ENCODE peak calls at places on chromosome 11, in five cellular contexts. I is effector memory CD4-positive, alpha-beta T cell; L is heart right ventricle; W is CD4-positive, alpha-beta T cell; U is astrocyte. Y is an unnamed sample.
A peak's percentile ranks its signal among the peaks of the same experiment; 100 is the strongest.

GRCh38 chr11:17720796-17721171 is 1.4 kb downstream of the MYOD1 start:
- DNase-seq in I (no peak), L (no peak), W (no peak), U (no peak), Y (no peak)

GRCh38 chr11:43101113-43101512 is 210.7 kb upstream of the API5 start:
- DNase-seq in I (no peak), L (no peak), W (no peak), U (no peak), Y (no peak)

GRCh38 chr11:124865902-124866851 is 945 bp downstream of the ROBO3 start:
- DNase-seq in I (peak; percentile 13), L (peak; percentile 54), W (peak; percentile 21), U (no peak), Y (no peak)

GRCh38 chr11:103552086-103552485 is 442.9 kb downstream of the DYNC2H1 start:
- DNase-seq in I (no peak), L (no peak), W (no peak), U (no peak), Y (no peak)

GRCh38 chr11:65719887-65720236 is 736 bp downstream of the RNASEH2C start:
- DNase-seq in I (no peak), L (no peak), W (no peak), U (peak; percentile 45), Y (no peak)

GRCh38 chr11:19777342-19778102 is 64.9 kb downstream of the NAV2 start:
- DNase-seq in I (no peak), L (no peak), W (no peak), U (peak; percentile 70), Y (peak; percentile 8)

GRCh38 chr11:63931876-63932275 is 6.9 kb upstream of the NAA40 start:
- DNase-seq in I (no peak), L (no peak), W (no peak), U (no peak), Y (no peak)

GRCh38 chr11:67416416-67417335 is 1.2 kb downstream of the CARNS1 start:
- DNase-seq in I (peak; percentile 77), L (no peak), W (peak; percentile 87), U (no peak), Y (no peak)

GRCh38 chr11:64245401-64245796 is 1.3 kb downstream of the PPP1R14B start:
- DNase-seq in I (peak; percentile 36), L (peak; percentile 61), W (no peak), U (no peak), Y (no peak)

GRCh38 chr11:47177229-47177845 is 658 bp upstream of the ARFGAP2 start:
- DNase-seq in I (peak; percentile 64), L (no peak), W (peak; percentile 68), U (peak; percentile 58), Y (peak; percentile 70)

GRCh38 chr11:87493516-87493915 is 455.8 kb downstream of the TMEM135 start:
- DNase-seq in I (no peak), L (no peak), W (no peak), U (peak; percentile 40), Y (peak; percentile 33)

DNA sequence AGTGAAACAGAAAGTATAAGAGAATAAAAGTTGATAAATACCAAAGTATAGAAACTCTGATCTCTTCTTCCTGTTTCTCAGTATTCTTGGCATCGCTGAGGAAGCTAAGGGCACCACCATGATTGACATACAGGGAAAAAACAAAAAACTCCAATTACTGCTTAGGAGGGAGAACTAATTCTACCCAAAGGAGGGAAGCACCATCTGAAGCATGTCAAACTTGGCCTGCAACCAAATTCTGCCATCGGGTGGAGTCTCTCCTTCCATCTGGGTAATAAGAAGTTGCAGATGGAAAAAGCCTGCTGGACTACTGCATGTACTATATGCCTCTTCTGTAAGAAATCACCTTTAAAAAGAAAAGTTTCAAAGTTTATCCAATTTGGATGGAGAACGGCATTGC is 30.5 kb upstream of the PPP2R1B start:
- DNase-seq in I (no peak), L (no peak), W (no peak), U (no peak), Y (no peak)
- H3K27ac ChIP-seq in I (no peak overlapping the region), L (no peak overlapping the region), W (no peak overlapping the region), U (no peak overlapping the region), Y (no peak overlapping the region)

GRCh38 chr11:35715649-35716048 is 53.1 kb downstream of the TRIM44 start:
- DNase-seq in I (no peak), L (no peak), W (no peak), U (no peak), Y (no peak)
- H3K27ac ChIP-seq in I (no peak overlapping the region), L (no peak overlapping the region), W (no peak overlapping the region), U (no peak overlapping the region), Y (no peak overlapping the region)

GRCh38 chr11:130426223-130427048 is 2.0 kb downstream of the ADAMTS8 start:
- DNase-seq in I (no peak), L (no peak), W (no peak), U (no peak), Y (no peak)

GRCh38 chr11:130425156-130425555 is 3.3 kb downstream of the ADAMTS8 start:
- DNase-seq in I (no peak), L (no peak), W (no peak), U (no peak), Y (no peak)

GRCh38 chr11:130427581-130428211 is 713 bp downstream of the ADAMTS8 start:
- DNase-seq in I (no peak), L (no peak), W (no peak), U (no peak), Y (no peak)

GRCh38 chr11:130428271-130428670 is at the start of gene ADAMTS8:
- DNase-seq in I (no peak), L (no peak), W (no peak), U (no peak), Y (no peak)

GRCh38 chr11:130427049-130427388 is 1.4 kb downstream of the ADAMTS8 start:
- DNase-seq in I (no peak), L (no peak), W (no peak), U (no peak), Y (no peak)
- H3K27ac ChIP-seq in I (no peak overlapping the region), L (no peak overlapping the region), W (no peak overlapping the region), U (no peak overlapping the region), Y (no peak overlapping the region)

GRCh38 chr11:70806461-70807194 is 408.3 kb downstream of the CTTN start:
- DNase-seq in I (no peak), L (no peak), W (no peak), U (no peak), Y (no peak)

GRCh38 chr11:70805243-70805642 is 406.9 kb downstream of the CTTN start:
- DNase-seq in I (no peak), L (no peak), W (no peak), U (no peak), Y (no peak)

GRCh38 chr11:70805971-70806370 is 407.6 kb downstream of the CTTN start:
- DNase-seq in I (no peak), L (no peak), W (no peak), U (no peak), Y (no peak)

GRCh38 chr11:70802185-70802584 is 403.9 kb downstream of the CTTN start:
- DNase-seq in I (no peak), L (no peak), W (no peak), U (no peak), Y (no peak)

GRCh38 chr11:70804174-70804855 is 406.0 kb downstream of the CTTN start:
- DNase-seq in I (no peak), L (no peak), W (no peak), U (no peak), Y (no peak)
- H3K27ac ChIP-seq in I (no peak overlapping the region), L (no peak overlapping the region), W (no peak overlapping the region), U (no peak overlapping the region), Y (no peak overlapping the region)

DNA sequence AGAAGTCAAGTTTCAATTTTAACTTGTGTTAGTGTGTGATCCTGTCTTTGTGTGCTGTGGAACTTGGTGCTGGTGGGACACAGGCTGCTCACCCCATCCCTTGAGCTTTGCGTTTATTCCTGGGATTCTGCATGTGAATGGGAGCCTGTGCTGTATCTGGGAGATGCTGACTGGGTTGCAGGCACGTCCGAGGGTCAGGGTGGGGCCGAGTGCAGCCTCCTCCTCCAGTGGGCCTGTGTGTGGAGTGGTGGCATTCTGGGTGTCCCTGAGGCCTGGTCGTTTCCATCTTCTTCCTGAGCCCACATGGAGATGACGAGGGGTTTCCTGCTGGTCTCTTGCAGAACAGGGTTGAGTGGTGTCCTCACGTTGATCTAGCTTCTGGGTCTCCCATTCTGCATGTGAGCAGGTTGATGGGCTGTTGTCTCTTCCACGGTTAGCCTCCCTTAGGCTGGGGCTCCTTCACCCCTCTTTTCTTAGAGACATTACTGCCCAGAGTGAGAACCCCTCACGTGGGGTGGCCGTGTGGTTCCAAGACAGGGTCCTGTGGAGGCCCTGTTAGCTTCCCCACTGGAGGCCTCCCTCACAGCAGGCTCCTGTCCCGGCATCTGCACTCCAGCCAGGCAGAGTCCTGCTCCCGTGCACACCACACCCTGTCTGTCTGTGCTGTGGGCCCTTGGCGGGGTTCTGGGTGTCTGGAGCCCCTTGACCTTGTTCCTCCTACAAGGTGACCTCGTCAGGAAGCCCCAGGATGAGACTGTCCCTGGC is 4.9 kb downstream of the PTDSS2 start:
- DNase-seq in I (no peak), L (no peak), W (no peak), U (no peak), Y (no peak)
- H3K27ac ChIP-seq in I (no peak overlapping the region), L (peak overlapping the region; percentile 48), W (no peak overlapping the region), U (no peak overlapping the region), Y (no peak overlapping the region)

DNA sequence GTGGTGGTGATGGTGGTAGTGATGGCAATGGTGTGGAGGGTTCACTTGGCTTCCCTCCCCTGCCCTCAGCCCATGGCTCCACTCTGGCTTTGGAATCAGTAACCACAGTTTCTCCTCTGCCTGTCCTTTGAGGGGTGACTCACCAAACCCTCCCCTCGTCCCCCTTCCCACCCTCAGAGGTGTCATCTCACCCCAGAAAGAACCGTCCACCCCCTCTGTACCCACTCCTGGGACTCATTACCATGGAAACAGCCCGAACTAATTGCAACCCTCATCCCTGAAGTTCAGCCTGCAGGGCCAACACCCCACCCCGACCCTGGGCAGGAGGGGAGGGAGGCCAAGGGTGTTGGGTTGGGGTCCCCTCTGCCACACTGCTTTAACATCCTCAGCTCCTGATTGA is 26.6 kb downstream of the PHLDB1 start:
- DNase-seq in I (no peak), L (no peak), W (no peak), U (peak; percentile 41), Y (no peak)
- H3K27ac ChIP-seq in I (no peak overlapping the region), L (peak overlapping the region; percentile 71), W (no peak overlapping the region), U (peak overlapping the region; percentile 36), Y (no peak overlapping the region)

GRCh38 chr11:9530020-9530628 is 43.3 kb upstream of the WEE1 start:
- DNase-seq in I (no peak), L (no peak), W (no peak), U (no peak), Y (no peak)
- H3K27ac ChIP-seq in I (no peak overlapping the region), L (no peak overlapping the region), W (no peak overlapping the region), U (no peak overlapping the region), Y (peak overlapping the region; percentile 43)

Y was measured in foreskin keratinocyte.